ENCODE peak calls at places on chromosomes 5 and 9, in six cellular contexts. X is GDM1, E is tibial nerve, V is left ventricle myocardium inferior, C is IMR-90, R is lower lobe of right lung. G is an unnamed sample.

GRCh38 chr9:136899196-136899595 is 12.9 kb downstream of the TRAF2 start:
- DNase-seq in X (no peak), E (no peak), V (no peak), C (no peak), R (no peak), G (no peak)

GRCh38 chr9:130590305-130590704 is 10.9 kb downstream of the FUBP3 start:
- DNase-seq in X (no peak), E (no peak), V (no peak), C (no peak), R (no peak), G (no peak)

GRCh38 chr5:96279796-96280542 is 153.1 kb downstream of the PCSK1 start:
- DNase-seq in X (no peak), E (no peak), V (no peak), C (peak), R (no peak), G (no peak)

GRCh38 chr5:30341492-30341891 is 852.0 kb upstream of the CDH6 start:
- DNase-seq in X (no peak), E (no peak), V (no peak), C (no peak), R (no peak), G (no peak)

GRCh38 chr5:138711816-138712215 is 41.4 kb upstream of the CTNNA1 start:
- DNase-seq in X (no peak), E (no peak), V (no peak), C (no peak), R (no peak), G (no peak)

GRCh38 chr5:14305045-14305444 is 161.9 kb downstream of the TRIO start:
- DNase-seq in X (no peak), E (no peak), V (peak), C (peak), R (no peak), G (no peak)

GRCh38 chr5:65774346-65774745 is 52.3 kb downstream of the NLN start:
- DNase-seq in X (no peak), E (no peak), V (no peak), C (peak), R (no peak), G (no peak)

GRCh38 chr5:57791875-57792274 is 309.3 kb upstream of the ACTBL2 start:
- DNase-seq in X (no peak), E (no peak), V (no peak), C (no peak), R (no peak), G (no peak)

GRCh38 chr5:136020383-136021015 is 8.3 kb upstream of the TGFBI start:
- DNase-seq in X (peak), E (no peak), V (no peak), C (peak), R (no peak), G (peak)

G was measured in ascending aorta.